ENCODE peak calls at places on chromosomes 1 and 21, in ten cellular contexts. I is transverse colon, B is psoas muscle, R is cardiac muscle cell, Y is A549, L is ovary, P is right lobe of liver, W is fibroblast of lung, M is PC-3, X is heart left ventricle. H is an unnamed sample.
A peak's percentile ranks its signal among the peaks of the same experiment; 100 is the strongest.

GRCh38 chr1:226602186-226603029 is 53.8 kb downstream of the STUM start:
- DNase-seq in B (peak; percentile 83), Y (no peak), R (peak; percentile 95), L (peak; percentile 53), P (peak; percentile 43), M (no peak), I (peak; percentile 26), W (peak; percentile 37), X (peak; percentile 50), H (no peak)

GRCh38 chr1:235671992-235672391 is 22.4 kb upstream of the GNG4 start:
- DNase-seq in I (no peak), Y (no peak), R (no peak), P (no peak), L (no peak), M (no peak), B (no peak), X (no peak), W (no peak), H (no peak)

GRCh38 chr1:244834596-244835275 is 722 bp upstream of the COX20 start:
- DNase-seq in R (peak; percentile 94), X (peak; percentile 94), Y (peak; percentile 95), W (peak; percentile 90), P (peak; percentile 92), I (peak; percentile 88), M (peak; percentile 90), L (no peak), B (no peak), H (peak; percentile 74)

GRCh38 chr1:235883261-235883927 is 16.7 kb upstream of the LYST start:
- DNase-seq in R (peak; percentile 91), X (peak; percentile 85), I (peak; percentile 76), B (peak; percentile 90), M (peak; percentile 88), P (peak; percentile 89), W (peak; percentile 97), L (peak; percentile 82), Y (peak; percentile 17), H (peak; percentile 80)

GRCh38 chr1:6141601-6142000 is 38.5 kb downstream of the CHD5 start:
- DNase-seq in X (no peak), P (no peak), W (no peak), L (no peak), B (peak; percentile 18), Y (peak; percentile 32), I (no peak), R (no peak), M (peak; percentile 18), H (no peak)

GRCh38 chr1:152153996-152154395 is 5.0 kb downstream of the RPTN start:
- DNase-seq in R (no peak), P (no peak), I (no peak), L (no peak), M (no peak), B (no peak), Y (no peak), W (no peak), X (no peak), H (no peak)

GRCh38 chr1:58755468-58755872 is 28.4 kb downstream of the JUN start:
- DNase-seq in B (peak; percentile 70), X (peak; percentile 45), P (no peak), Y (peak; percentile 76), R (peak; percentile 99), W (peak; percentile 100), L (peak; percentile 40), M (peak; percentile 99), I (peak; percentile 51), H (peak; percentile 7)

GRCh38 chr1:36763771-36764170 is 270.5 kb downstream of the GRIK3 start:
- DNase-seq in R (no peak), Y (no peak), P (peak; percentile 31), W (no peak), B (no peak), X (no peak), M (no peak), I (no peak), L (no peak), H (no peak)

GRCh38 chr1:206774096-206774495 is 1.8 kb upstream of the IL10 start:
- DNase-seq in Y (no peak), M (no peak), R (no peak), X (no peak), B (no peak), L (no peak), W (no peak), I (no peak), P (no peak), H (no peak)

GRCh38 chr1:37739222-37739621 is 25.7 kb downstream of the EPHA10 start:
- DNase-seq in I (peak; percentile 39), B (no peak), R (no peak), P (no peak), X (no peak), M (peak; percentile 96), L (no peak), W (no peak), Y (peak; percentile 11), H (no peak)

GRCh38 chr21:45886610-45887026 is 95.0 kb upstream of the COL6A1 start:
- DNase-seq in P (peak; percentile 32), Y (no peak), L (no peak), I (no peak), W (no peak), R (no peak), X (no peak), M (no peak), B (peak; percentile 39), H (peak; percentile 34)

GRCh38 chr1:32772281-32773017 is 44.7 kb downstream of the YARS1 start:
- DNase-seq in P (no peak), Y (no peak), M (no peak), B (no peak), X (no peak), R (no peak), I (no peak), L (no peak), W (no peak), H (no peak)

GRCh38 chr1:57788333-57788732 is 364.5 kb upstream of the DAB1 start:
- DNase-seq in M (no peak), X (no peak), Y (no peak), R (no peak), I (no peak), W (peak; percentile 1), P (no peak), B (no peak), L (no peak), H (no peak)

GRCh38 chr1:90616395-90616794 is 100.7 kb downstream of the BARHL2 start:
- DNase-seq in X (no peak), Y (peak; percentile 31), I (no peak), P (no peak), M (peak; percentile 40), W (no peak), B (no peak), L (no peak), R (peak; percentile 1), H (no peak)

GRCh38 chr1:211574705-211575104 is 4.3 kb downstream of the SLC30A1 start:
- DNase-seq in L (no peak), X (no peak), Y (no peak), P (no peak), R (no peak), W (peak; percentile 28), B (no peak), I (no peak), M (peak; percentile 58), H (no peak)

DNA sequence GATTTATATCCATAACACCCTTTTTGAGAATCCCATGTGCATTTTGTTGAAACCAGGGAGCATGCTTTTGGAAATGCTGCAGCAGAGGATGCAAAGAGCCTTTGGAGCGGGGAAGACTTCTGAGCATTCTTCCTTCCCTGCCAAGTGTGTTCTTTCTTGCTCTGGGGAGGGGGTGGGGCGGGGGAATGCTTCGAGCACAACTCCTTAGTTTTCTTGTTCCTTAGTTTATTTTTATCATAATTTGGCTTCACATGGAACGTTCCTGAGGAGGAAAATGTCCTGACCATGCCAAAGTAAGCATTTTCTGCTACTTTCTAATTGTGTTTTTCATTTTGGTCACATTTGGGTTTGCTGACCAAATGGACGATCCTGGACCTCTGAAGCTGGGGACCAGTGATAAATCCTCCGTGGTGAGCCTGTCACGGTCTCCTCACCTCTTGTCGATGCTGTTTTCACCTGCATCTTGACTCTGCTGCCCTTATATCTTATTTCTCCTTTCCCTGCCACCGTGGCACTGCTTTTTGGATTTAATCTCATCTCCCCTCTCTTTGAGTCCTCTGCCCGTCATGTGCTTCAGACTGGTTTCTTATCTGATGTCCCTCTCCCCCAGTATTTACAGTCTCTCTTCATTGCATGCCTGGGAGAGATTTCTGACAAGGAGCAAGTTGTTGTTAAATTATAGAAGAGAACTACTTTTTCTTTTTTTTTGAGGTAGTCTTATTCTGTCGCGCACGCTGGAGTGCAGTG is 2.4 kb downstream of the CTPS1 start:
- DNase-seq in I (no peak), X (no peak), W (peak; percentile 44), B (no peak), R (peak; percentile 54), M (no peak), L (no peak), P (no peak), Y (no peak), H (no peak)
- H3K4me1 ChIP-seq in I (peaks cover 31% of the 10 kb centered on the region), X (peaks cover 27% of the 10 kb centered on the region), W (peaks cover 14% of the 10 kb centered on the region), B (peaks cover 13% of the 10 kb centered on the region), R (peaks cover 12% of the 10 kb centered on the region), M (peaks cover 31% of the 10 kb centered on the region), L (peaks cover 22% of the 10 kb centered on the region), P (no peaks in the 10 kb centered on the region), Y (peaks cover 63% of the 10 kb centered on the region), H (peaks cover 23% of the 10 kb centered on the region)

GRCh38 chr1:65946960-65947359 is 154.3 kb downstream of the PDE4B start:
- DNase-seq in X (no peak), Y (no peak), B (no peak), I (no peak), M (peak; percentile 23), R (no peak), L (no peak), W (no peak), P (no peak), H (no peak)
- H3K4me1 ChIP-seq in X (no peaks in the 10 kb centered on the region), Y (no peaks in the 10 kb centered on the region), B (no peaks in the 10 kb centered on the region), I (no peaks in the 10 kb centered on the region), M (no peaks in the 10 kb centered on the region), R (no peaks in the 10 kb centered on the region), L (no peaks in the 10 kb centered on the region), W (no peaks in the 10 kb centered on the region), P (no peaks in the 10 kb centered on the region), H (no peaks in the 10 kb centered on the region)

GRCh38 chr1:64112281-64112680 is 91.1 kb upstream of the UBE2U start:
- DNase-seq in X (no peak), M (peak; percentile 60), W (peak; percentile 84), Y (peak; percentile 4), P (no peak), R (peak; percentile 28), I (no peak), L (no peak), B (no peak), H (no peak)
- H3K4me1 ChIP-seq in X (peaks cover 6% of the 10 kb centered on the region), M (peaks cover 10% of the 10 kb centered on the region), W (no peaks in the 10 kb centered on the region), Y (no peaks in the 10 kb centered on the region), P (no peaks in the 10 kb centered on the region), R (peaks cover 19% of the 10 kb centered on the region), I (no peaks in the 10 kb centered on the region), L (no peaks in the 10 kb centered on the region), B (no peaks in the 10 kb centered on the region), H (no peaks in the 10 kb centered on the region)

DNA sequence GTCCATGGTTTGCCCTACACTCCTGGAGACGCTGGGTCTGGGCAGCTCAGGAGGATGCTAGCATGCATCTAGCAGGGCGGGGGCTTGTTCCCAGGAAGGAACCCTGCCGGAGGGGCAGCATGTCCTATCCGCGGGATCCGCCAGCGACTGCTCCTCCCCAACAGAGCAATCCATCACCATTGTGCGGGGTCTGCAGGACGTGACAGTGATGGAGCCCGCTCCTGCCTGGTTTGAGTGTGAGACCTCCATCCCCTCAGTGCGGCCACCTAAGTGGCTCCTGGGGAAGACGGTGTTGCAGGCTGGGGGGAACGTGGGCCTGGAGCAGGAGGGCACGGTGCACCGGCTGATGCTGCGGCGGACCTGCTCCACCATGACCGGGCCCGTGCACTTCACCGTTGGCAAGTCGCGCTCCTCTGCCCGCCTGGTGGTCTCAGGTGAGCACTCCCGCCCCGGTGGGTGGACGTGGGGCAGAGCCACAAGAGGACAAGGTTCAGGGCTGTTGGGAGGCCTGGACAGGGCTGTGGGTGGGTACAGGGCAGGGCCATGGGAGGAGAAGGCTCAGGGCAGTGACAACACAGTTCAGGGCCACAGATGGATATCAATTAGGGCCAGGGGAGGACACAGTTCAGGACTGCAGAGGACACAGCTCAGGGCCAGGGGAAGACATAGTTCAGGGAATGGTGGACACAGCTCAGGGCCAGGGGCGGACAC is 71.3 kb downstream of the OBSCN start:
- DNase-seq in L (peak; percentile 21), X (no peak), R (no peak), W (no peak), P (peak; percentile 54), M (no peak), B (no peak), I (peak; percentile 5), Y (no peak), H (no peak)
- H3K4me1 ChIP-seq in L (peaks cover 4% of the 10 kb centered on the region), X (peaks cover 21% of the 10 kb centered on the region), R (peaks cover 7% of the 10 kb centered on the region), W (no peaks in the 10 kb centered on the region), P (no peaks in the 10 kb centered on the region), M (peaks cover 4% of the 10 kb centered on the region), B (peaks cover 34% of the 10 kb centered on the region), I (peaks cover 13% of the 10 kb centered on the region), Y (no peaks in the 10 kb centered on the region), H (no peaks in the 10 kb centered on the region)

H was measured in pancreas.